ENCODE peak calls at places on chromosomes 13 and 19, in seven cellular contexts. U, P, G, H, R, J and E are unnamed samples.

GRCh38 chr13:30736921-30737320 is 1.6 kb downstream of the ALOX5AP start:
- DNase-seq in U (no peak), P (no peak), G (no peak), H (no peak), R (no peak), J (no peak), E (no peak)

GRCh38 chr13:69107436-69107835 is 1000.2 kb upstream of the ATXN8OS start:
- DNase-seq in U (no peak), P (no peak), G (no peak), H (no peak), R (no peak), J (no peak), E (no peak)

GRCh38 chr19:48398329-48399235 is 5.1 kb downstream of the GRIN2D start:
- DNase-seq in U (peak), P (peak), G (peak), H (peak), R (peak), J (no peak), E (peak)

GRCh38 chr19:38711726-38712153 is 32.5 kb downstream of the CAPN12 start:
- DNase-seq in U (no peak), P (no peak), G (peak), H (peak), R (no peak), J (peak), E (no peak)

GRCh38 chr19:15318241-15318691 is 14.1 kb downstream of the BRD4 start:
- DNase-seq in U (no peak), P (no peak), G (no peak), H (no peak), R (no peak), J (no peak), E (no peak)

GRCh38 chr19:28505933-28506332 is 707.0 kb downstream of the UQCRFS1 start:
- DNase-seq in U (no peak), P (no peak), G (no peak), H (no peak), R (no peak), J (no peak), E (no peak)

GRCh38 chr13:91078093-91078679 is 269.3 kb upstream of the MIR17HG start:
- DNase-seq in U (no peak), P (no peak), G (no peak), H (no peak), R (no peak), J (no peak), E (no peak)

GRCh38 chr13:20198781-20199180 is 6.0 kb upstream of the GJB2 start:
- DNase-seq in U (no peak), P (no peak), G (no peak), H (no peak), R (no peak), J (no peak), E (no peak)

GRCh38 chr19:4089400-4089908 is 22.8 kb upstream of the ZBTB7A start:
- DNase-seq in U (no peak), P (no peak), G (no peak), H (no peak), R (peak), J (no peak), E (no peak)

GRCh38 chr13:26051231-26052135 is at the start of gene SHISA2:
- DNase-seq in U (peak), P (peak), G (no peak), H (peak), R (no peak), J (no peak), E (no peak)

GRCh38 chr19:16820056-16820455 is 9.1 kb upstream of the SIN3B start:
- DNase-seq in U (no peak), P (no peak), G (no peak), H (no peak), R (no peak), J (no peak), E (no peak)

GRCh38 chr13:33347866-33348265 is 62.3 kb upstream of the STARD13 start:
- DNase-seq in U (no peak), P (no peak), G (no peak), H (no peak), R (no peak), J (no peak), E (no peak)

GRCh38 chr19:40774916-40775631 is at the start of gene MIA:
- DNase-seq in U (no peak), P (no peak), G (no peak), H (no peak), R (no peak), J (no peak), E (no peak)

GRCh38 chr19:50349277-50350057 is 16.0 kb downstream of the NAPSA start:
- DNase-seq in U (no peak), P (peak), G (no peak), H (no peak), R (no peak), J (no peak), E (no peak)

GRCh38 chr19:29519146-29519545 is 6.6 kb upstream of the VSTM2B start:
- DNase-seq in U (no peak), P (no peak), G (no peak), H (no peak), R (no peak), J (no peak), E (no peak)

GRCh38 chr19:6821639-6822310 is 49.3 kb downstream of the VAV1 start:
- DNase-seq in U (no peak), P (no peak), G (no peak), H (no peak), R (no peak), J (no peak), E (no peak)

GRCh38 chr19:2603320-2603719 is 99.2 kb downstream of the GNG7 start:
- DNase-seq in U (peak), P (no peak), G (peak), H (peak), R (no peak), J (peak), E (no peak)

GRCh38 chr19:56120371-56121179 is 520 bp downstream of the ZNF787 start:
- DNase-seq in U (peak), P (peak), G (no peak), H (peak), R (peak), J (peak), E (peak)

GRCh38 chr19:52992109-52993004 is 21.4 kb upstream of the ERVV-1 start:
- DNase-seq in U (peak), P (peak), G (no peak), H (peak), R (no peak), J (no peak), E (no peak)

GRCh38 chr13:75226092-75226491 is 255.9 kb downstream of the TBC1D4 start:
- DNase-seq in U (no peak), P (no peak), G (no peak), H (no peak), R (no peak), J (no peak), E (no peak)

GRCh38 chr13:110644892-110645521 is 29.7 kb downstream of the NAXD start:
- DNase-seq in U (peak), P (peak), G (peak), H (peak), R (no peak), J (no peak), E (no peak)

GRCh38 chr13:30905932-30906383 is at the start of gene MEDAG:
- DNase-seq in U (peak), P (peak), G (peak), H (peak), R (no peak), J (no peak), E (no peak)

GRCh38 chr19:3606174-3606689 is 443 bp downstream of the TBXA2R start:
- DNase-seq in U (no peak), P (no peak), G (no peak), H (no peak), R (no peak), J (no peak), E (peak)

GRCh38 chr19:9883231-9883758 is 48.2 kb downstream of the PIN1 start:
- DNase-seq in U (no peak), P (no peak), G (no peak), H (no peak), R (no peak), J (no peak), E (peak)

GRCh38 chr13:112131081-112131739 is 64.3 kb downstream of the SOX1 start:
- DNase-seq in U (no peak), P (no peak), G (no peak), H (no peak), R (no peak), J (no peak), E (no peak)